ENCODE peak calls at places on chromosome 7, in four cellular contexts. D is pancreas, A is caudate nucleus, L is A549. K is an unnamed sample.

GRCh38 chr7:92904292-92905131 is 68.1 kb upstream of the CDK6 start:
- DNase-seq in D (no peak), A (no peak), L (no peak), K (no peak)

GRCh38 chr7:81924494-81924893 is 154.6 kb upstream of the HGF start:
- DNase-seq in D (no peak), A (no peak), L (no peak), K (no peak)

GRCh38 chr7:47088329-47089067 is 493.4 kb downstream of the TNS3 start:
- DNase-seq in D (no peak), A (peak; percentile 3), L (peak; percentile 65), K (no peak)

GRCh38 chr7:7969306-7970112 is 913 bp downstream of the GLCCI1 start:
- DNase-seq in D (peak; percentile 75), A (no peak), L (peak; percentile 34), K (peak; percentile 38)

GRCh38 chr7:12570148-12570528 is 382 bp upstream of the SCIN start:
- DNase-seq in D (no peak), A (peak; percentile 36), L (peak; percentile 6), K (no peak)

GRCh38 chr7:40199076-40199802 is 64.4 kb downstream of the SUGCT start:
- DNase-seq in D (no peak), A (no peak), L (no peak), K (no peak)

GRCh38 chr7:34073676-34074075 is 168.3 kb downstream of the BMPER start:
- DNase-seq in D (no peak), A (no peak), L (no peak), K (no peak)

GRCh38 chr7:157250605-157251228 is 86.1 kb upstream of the DNAJB6 start:
- DNase-seq in D (peak; percentile 41), A (no peak), L (peak; percentile 38), K (no peak)

DNA sequence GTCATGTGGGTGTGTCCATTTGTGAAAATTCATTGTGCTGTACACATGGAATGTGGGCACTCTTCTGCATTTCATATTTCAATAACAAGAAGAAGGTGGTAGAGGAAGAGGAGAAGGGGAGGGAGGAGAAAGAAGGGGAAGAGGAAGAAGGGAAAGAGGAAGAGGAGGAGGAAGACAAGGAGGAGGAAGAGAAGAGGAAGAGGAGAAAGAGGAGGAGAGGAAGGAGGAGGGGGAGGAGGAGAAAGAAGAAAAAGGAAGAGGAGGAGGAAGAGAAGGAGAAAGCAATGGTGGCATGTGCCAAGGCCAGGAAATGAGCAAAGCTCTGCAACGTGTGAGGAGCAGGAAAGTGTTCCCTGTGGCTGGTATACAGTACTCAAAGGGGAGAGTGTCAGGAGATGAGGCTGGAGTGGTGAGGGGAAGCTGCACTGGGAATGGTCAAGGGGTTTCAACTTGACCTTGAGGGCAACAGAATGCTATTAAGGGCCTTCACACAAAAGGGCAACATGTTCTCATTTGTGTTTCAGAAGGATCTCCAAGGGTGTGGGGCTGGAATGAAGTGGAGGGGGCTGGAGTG is 40.5 kb downstream of the WNT2 start:
- DNase-seq in D (no peak), A (no peak), L (no peak), K (no peak)
- H3K27ac ChIP-seq in D (no peak overlapping the region), A (no peak overlapping the region), L (no peak overlapping the region), K (no peak overlapping the region)

DNA sequence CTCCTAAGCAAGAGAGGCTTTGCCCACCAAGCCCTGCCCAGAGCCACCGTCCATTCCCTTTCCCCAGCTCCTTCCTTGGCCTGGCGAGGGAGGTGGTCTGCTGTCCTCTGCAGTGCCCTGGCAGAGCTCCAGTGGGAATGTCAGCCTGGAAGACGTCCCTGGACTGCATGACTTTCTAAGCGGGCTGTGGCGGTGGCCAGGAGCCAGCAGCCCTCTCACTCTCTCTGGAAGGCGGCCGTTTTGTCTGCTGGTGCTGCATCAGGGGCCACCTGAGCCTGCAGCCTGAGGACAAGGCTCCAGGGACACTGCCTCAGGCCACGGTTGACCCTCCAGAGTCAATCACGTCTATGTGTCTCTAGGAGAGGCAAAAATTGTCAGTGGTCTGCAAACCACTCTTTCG is 271.0 kb downstream of the SKAP2 start:
- DNase-seq in D (no peak), A (no peak), L (no peak), K (no peak)
- H3K27ac ChIP-seq in D (no peak overlapping the region), A (no peak overlapping the region), L (no peak overlapping the region), K (no peak overlapping the region)

DNA sequence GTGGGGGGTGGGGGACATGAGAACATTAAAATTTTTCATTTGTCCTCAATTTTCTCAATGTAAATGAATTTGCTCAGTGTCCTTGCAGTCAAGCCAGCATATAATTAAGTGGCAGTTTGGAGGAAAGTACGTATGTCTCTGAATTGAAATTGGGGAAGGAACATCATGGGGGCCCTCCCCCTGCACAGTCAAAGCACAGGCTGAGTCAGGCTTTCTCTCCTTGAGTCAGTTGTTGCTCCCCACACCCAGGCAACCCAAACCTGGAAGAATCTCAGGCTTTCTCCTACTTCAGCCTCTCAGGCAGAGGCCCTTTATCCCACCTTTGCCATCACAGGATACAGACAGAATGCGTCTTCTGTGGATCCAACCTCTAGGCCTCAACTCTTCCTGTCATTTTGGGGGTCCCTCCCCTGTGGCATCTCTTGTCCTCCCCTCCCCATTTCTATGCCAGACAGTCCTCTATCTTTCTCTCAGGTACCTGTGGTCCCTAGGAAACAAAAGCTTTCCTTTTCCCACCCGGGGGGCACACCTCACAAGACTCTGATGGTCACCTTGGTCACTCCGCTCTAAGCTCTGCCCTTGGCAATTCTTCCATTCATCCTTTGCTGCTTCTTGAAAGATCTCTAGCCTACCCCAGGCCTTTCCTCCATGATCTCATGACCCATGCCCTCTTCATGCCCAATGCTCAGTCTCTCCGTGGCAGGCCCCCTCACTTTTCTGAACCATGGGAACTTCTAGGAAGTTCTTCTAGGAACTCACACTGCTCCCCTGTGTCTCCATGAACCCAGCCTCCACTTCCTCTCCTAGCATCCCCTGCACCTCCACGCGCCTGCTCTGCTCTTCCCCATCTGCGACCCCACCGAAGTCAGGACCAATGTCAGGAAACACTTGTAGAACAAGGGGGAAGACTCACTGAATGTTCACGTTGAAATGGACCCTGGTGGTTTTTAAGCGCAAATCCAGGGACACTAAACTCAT is 40.4 kb downstream of the CREB3L2 start:
- DNase-seq in D (no peak), A (no peak), L (no peak), K (no peak)
- H3K27ac ChIP-seq in D (no peak overlapping the region), A (no peak overlapping the region), L (no peak overlapping the region), K (no peak overlapping the region)

GRCh38 chr7:30160329-30160728 is 25.5 kb downstream of the MTURN start:
- DNase-seq in D (no peak), A (no peak), L (no peak), K (no peak)

GRCh38 chr7:30162622-30163124 is 27.9 kb downstream of the MTURN start:
- DNase-seq in D (no peak), A (no peak), L (peak; percentile 28), K (no peak)

GRCh38 chr7:30163231-30163894 is 28.6 kb downstream of the MTURN start:
- DNase-seq in D (no peak), A (no peak), L (no peak), K (no peak)

GRCh38 chr7:30159698-30160143 is 24.9 kb downstream of the MTURN start:
- DNase-seq in D (no peak), A (no peak), L (no peak), K (peak; percentile 42)

DNA sequence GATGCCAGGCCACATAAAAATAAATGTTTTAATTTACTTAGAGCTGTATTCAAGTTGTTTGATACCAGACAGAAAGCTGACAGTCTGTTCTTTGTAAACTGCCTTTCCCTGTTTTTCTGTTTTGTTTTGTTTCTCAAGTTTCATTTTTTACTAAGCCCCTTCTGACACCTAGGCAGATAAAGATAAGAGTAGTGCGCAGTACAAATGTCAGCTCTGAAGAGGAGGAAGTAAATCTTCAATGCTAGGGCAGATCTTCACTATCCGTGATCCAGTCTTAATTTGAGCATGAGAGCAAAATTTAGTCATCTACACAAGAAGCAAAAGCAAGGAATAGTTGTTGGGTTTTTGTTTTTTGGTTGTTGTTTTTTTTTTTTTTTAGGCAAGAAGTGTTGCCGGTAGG is 27.3 kb downstream of the MTURN start:
- DNase-seq in D (no peak), A (no peak), L (no peak), K (no peak)
- H3K27ac ChIP-seq in D (no peak overlapping the region), A (peak overlapping the region; percentile 89), L (no peak overlapping the region), K (peak overlapping the region; percentile 94)

GRCh38 chr7:604884-605531 is 85.4 kb upstream of the PDGFA start:
- DNase-seq in D (peak; percentile 48), A (no peak), L (no peak), K (no peak)
- H3K27ac ChIP-seq in D (no peak overlapping the region), A (peak overlapping the region; percentile 73), L (no peak overlapping the region), K (peak overlapping the region; percentile 78)

GRCh38 chr7:136144182-136144581 is 167.0 kb upstream of the MTPN start:
- DNase-seq in D (no peak), A (no peak), L (no peak), K (no peak)
- H3K27ac ChIP-seq in D (no peak overlapping the region), A (no peak overlapping the region), L (no peak overlapping the region), K (no peak overlapping the region)